ENCODE peak calls at places on chromosomes 1 and 21, in four cellular contexts. G is cortex of kidney, C is heart right ventricle, S is cardiac fibroblast. I is an unnamed sample.

GRCh38 chr1:220788900-220789299 is 2.2 kb downstream of the MTARC1 start:
- DNase-seq in G (no peak), C (no peak), S (no peak), I (no peak)

GRCh38 chr1:172742599-172743500 is 83.9 kb downstream of the FASLG start:
- DNase-seq in G (no peak), C (no peak), S (peak), I (no peak)

GRCh38 chr21:44461005-44461404 is 5.7 kb downstream of the LRRC3 start:
- DNase-seq in G (no peak), C (no peak), S (no peak), I (no peak)

GRCh38 chr1:102842606-102843005 is 265.7 kb downstream of the COL11A1 start:
- DNase-seq in G (no peak), C (no peak), S (no peak), I (no peak)

GRCh38 chr1:56468472-56468871 is 110.9 kb downstream of the PLPP3 start:
- DNase-seq in G (no peak), C (no peak), S (no peak), I (no peak)

GRCh38 chr1:245448858-245449534 is 294.2 kb downstream of the KIF26B start:
- DNase-seq in G (no peak), C (no peak), S (no peak), I (no peak)

GRCh38 chr1:23122796-23123195 is 45.9 kb downstream of the LUZP1 start:
- DNase-seq in G (no peak), C (no peak), S (no peak), I (no peak)

GRCh38 chr1:203650012-203650836 is 23.6 kb downstream of the ATP2B4 start:
- DNase-seq in G (no peak), C (peak), S (no peak), I (no peak)

GRCh38 chr1:40385437-40386310 is 12.1 kb downstream of the SMAP2 start:
- DNase-seq in G (no peak), C (no peak), S (peak), I (no peak)

I was measured in cerebellar nuclear complex.